ENCODE peak calls at places on chromosomes 12 and 14, in nine cellular contexts. Z, C, O, P, M, X, B, K and W are unnamed samples.

GRCh38 chr12:22658214-22658613 is 33.2 kb downstream of the ETNK1 start:
- DNase-seq in K (no peak), Z (no peak), M (peak), B (no peak), O (no peak), P (peak), C (no peak), X (no peak), W (no peak)

GRCh38 chr12:93790472-93791152 is 113.4 kb downstream of the CRADD start:
- DNase-seq in B (peak), M (peak), X (no peak), Z (no peak), C (no peak), P (peak), O (no peak), K (no peak), W (no peak)

GRCh38 chr12:121532503-121533390 is 48.1 kb downstream of the KDM2B start:
- DNase-seq in Z (no peak), O (no peak), K (no peak), X (no peak), P (no peak), C (no peak), M (no peak), B (no peak), W (peak)

GRCh38 chr14:23559010-23559920 is 3.2 kb downstream of the THTPA start:
- DNase-seq in C (no peak), K (peak), X (peak), Z (no peak), B (peak), M (no peak), P (no peak), O (peak), W (peak)

GRCh38 chr12:109329710-109330109 is 18.0 kb upstream of the MYO1H start:
- DNase-seq in X (no peak), P (no peak), Z (no peak), C (no peak), B (no peak), K (no peak), O (no peak), M (no peak), W (no peak)

GRCh38 chr14:50085570-50086315 is 30.6 kb downstream of the VCPKMT start:
- DNase-seq in Z (no peak), M (peak), C (no peak), O (no peak), X (no peak), K (peak), P (peak), B (no peak), W (peak)

GRCh38 chr12:113278631-113279030 is 56.3 kb downstream of the SLC8B1 start:
- DNase-seq in B (no peak), C (no peak), X (no peak), Z (no peak), P (no peak), K (no peak), O (no peak), M (no peak), W (no peak)

GRCh38 chr12:125861299-125862281 is 796.4 kb downstream of the AACS start:
- DNase-seq in X (no peak), B (no peak), Z (no peak), M (no peak), K (no peak), O (no peak), C (peak), P (no peak), W (no peak)

GRCh38 chr12:27899151-27899661 is 73.3 kb downstream of the PTHLH start:
- DNase-seq in C (no peak), M (peak), Z (no peak), P (peak), O (no peak), X (no peak), K (no peak), B (peak), W (peak)

GRCh38 chr12:34597548-34598351 is 575.5 kb downstream of the ALG10 start:
- DNase-seq in B (no peak), C (peak), O (no peak), P (no peak), X (no peak), Z (no peak), M (no peak), K (no peak), W (no peak)

GRCh38 chr14:103522649-103523582 is at the start of gene CKB:
- DNase-seq in P (no peak), C (peak), B (no peak), X (peak), M (no peak), Z (no peak), K (peak), O (no peak), W (peak)

GRCh38 chr12:106583578-106584103 is 837 bp downstream of the RFX4 start:
- DNase-seq in X (no peak), M (peak), P (no peak), O (no peak), C (no peak), Z (no peak), B (no peak), K (peak), W (no peak)

GRCh38 chr14:101008631-101009336 is 105.3 kb upstream of the RTL1 start:
- DNase-seq in C (no peak), Z (no peak), M (no peak), K (no peak), X (no peak), O (no peak), P (no peak), B (no peak), W (no peak)

GRCh38 chr14:81402123-81402495 is 2.0 kb upstream of the STON2 start:
- DNase-seq in K (no peak), C (no peak), Z (no peak), B (no peak), X (no peak), M (peak), O (no peak), P (no peak), W (no peak)

GRCh38 chr12:120914794-120915193 is 10.6 kb upstream of the SPPL3 start:
- DNase-seq in X (no peak), P (no peak), Z (no peak), C (no peak), M (peak), K (no peak), O (no peak), B (no peak), W (no peak)

GRCh38 chr12:56591111-56591510 is 39.0 kb downstream of the BAZ2A start:
- DNase-seq in Z (no peak), B (no peak), K (no peak), P (no peak), M (no peak), O (no peak), X (peak), C (no peak), W (no peak)

GRCh38 chr12:26118356-26118755 is 6.5 kb downstream of the BHLHE41 start:
- DNase-seq in Z (no peak), O (no peak), K (peak), P (no peak), C (no peak), M (no peak), B (no peak), X (no peak), W (no peak)

GRCh38 chr12:11981174-11981733 is 89.5 kb upstream of the BCL2L14 start:
- DNase-seq in O (no peak), Z (peak), K (no peak), P (peak), C (no peak), B (peak), M (peak), X (no peak), W (no peak)

GRCh38 chr12:72267974-72268373 is 4.2 kb upstream of the TRHDE start:
- DNase-seq in B (no peak), O (no peak), P (no peak), C (no peak), M (no peak), X (no peak), K (no peak), Z (no peak), W (no peak)

GRCh38 chr12:22443379-22444316 is 100.7 kb downstream of the C2CD5 start:
- DNase-seq in P (peak), M (peak), Z (no peak), X (peak), C (no peak), K (peak), O (no peak), B (peak), W (peak)

GRCh38 chr12:131142891-131143637 is 189.4 kb downstream of the ADGRD1 start:
- DNase-seq in C (no peak), P (no peak), M (no peak), K (no peak), Z (no peak), O (no peak), X (no peak), B (no peak), W (no peak)

GRCh38 chr14:74018029-74018703 is 922 bp downstream of the ENTPD5 start:
- DNase-seq in X (no peak), Z (no peak), K (peak), P (peak), M (peak), O (no peak), B (no peak), C (no peak), W (peak)

GRCh38 chr12:53994268-53994690 is 5.7 kb upstream of the HOXC9 start:
- DNase-seq in O (no peak), K (no peak), X (no peak), Z (no peak), C (no peak), M (no peak), P (no peak), B (no peak), W (no peak)

GRCh38 chr14:94615823-94616570 is 3.8 kb downstream of the SERPINA3 start:
- DNase-seq in K (no peak), P (no peak), O (no peak), B (no peak), X (no peak), Z (no peak), C (no peak), M (no peak), W (no peak)

GRCh38 chr12:25069221-25069620 is 120.3 kb upstream of the BCAT1 start:
- DNase-seq in O (no peak), M (no peak), C (no peak), P (no peak), B (no peak), K (no peak), Z (no peak), X (no peak), W (peak)

GRCh38 chr14:24098229-24098926 is 4.3 kb downstream of the PCK2 start:
- DNase-seq in C (no peak), X (no peak), O (no peak), Z (no peak), B (no peak), P (no peak), M (no peak), K (no peak), W (no peak)

GRCh38 chr14:38716871-38717270 is 386.2 kb downstream of the SEC23A start:
- DNase-seq in B (no peak), M (no peak), P (no peak), X (peak), K (no peak), O (no peak), C (no peak), Z (no peak), W (no peak)

GRCh38 chr14:78598046-78598652 is 428.0 kb downstream of the NRXN3 start:
- DNase-seq in C (peak), K (peak), Z (peak), X (peak), O (no peak), P (peak), M (peak), B (peak), W (peak)

GRCh38 chr12:44431647-44432352 is 444.3 kb downstream of the NELL2 start:
- DNase-seq in Z (no peak), O (no peak), P (no peak), K (no peak), M (no peak), C (no peak), X (no peak), B (no peak), W (no peak)